ENCODE peak calls at places on chromosomes 13 and 19, in ten cellular contexts. One of them, this sample, is unnamed.

GRCh38 chr19:29526730-29527499 is 1.1 kb downstream of the VSTM2B start:
- DNase-seq in NCI-H82: no peak
- DNase-seq in hypothalamus: no peak
- DNase-seq in GM04503: no peak
- DNase-seq in astrocyte: no peak
- DNase-seq in NCI-H2081: no peak
- DNase-seq in endothelial cell: peak; percentile 18
- DNase-seq in M059J: no peak
- DNase-seq in mucosa of descending colon: no peak
- DNase-seq in left cardiac atrium: no peak
- DNase-seq in this sample: peak; percentile 22

GRCh38 chr19:28638445-28638844 is 574.5 kb downstream of the UQCRFS1 start:
- DNase-seq in GM04503: no peak
- DNase-seq in NCI-H2081: no peak
- DNase-seq in astrocyte: no peak
- DNase-seq in mucosa of descending colon: no peak
- DNase-seq in hypothalamus: no peak
- DNase-seq in endothelial cell: no peak
- DNase-seq in NCI-H82: no peak
- DNase-seq in left cardiac atrium: no peak
- DNase-seq in M059J: no peak
- DNase-seq in this sample: no peak

GRCh38 chr13:26663801-26664200 is 96.8 kb downstream of the GPR12 start:
- DNase-seq in hypothalamus: no peak
- DNase-seq in M059J: no peak
- DNase-seq in mucosa of descending colon: no peak
- DNase-seq in astrocyte: no peak
- DNase-seq in left cardiac atrium: no peak
- DNase-seq in NCI-H2081: peak; percentile 60
- DNase-seq in NCI-H82: peak; percentile 40
- DNase-seq in GM04503: no peak
- DNase-seq in endothelial cell: no peak
- DNase-seq in this sample: no peak

GRCh38 chr13:36680918-36681317 is 7.1 kb downstream of the SERTM1 start:
- DNase-seq in GM04503: no peak
- DNase-seq in mucosa of descending colon: no peak
- DNase-seq in astrocyte: peak; percentile 12
- DNase-seq in hypothalamus: no peak
- DNase-seq in NCI-H82: no peak
- DNase-seq in NCI-H2081: no peak
- DNase-seq in M059J: no peak
- DNase-seq in endothelial cell: no peak
- DNase-seq in left cardiac atrium: no peak
- DNase-seq in this sample: no peak

GRCh38 chr13:32125221-32125621 is 93.6 kb downstream of the FRY start:
- DNase-seq in M059J: peak; percentile 86
- DNase-seq in left cardiac atrium: no peak
- DNase-seq in hypothalamus: no peak
- DNase-seq in astrocyte: no peak
- DNase-seq in NCI-H2081: no peak
- DNase-seq in mucosa of descending colon: no peak
- DNase-seq in NCI-H82: no peak
- DNase-seq in GM04503: peak; percentile 31
- DNase-seq in endothelial cell: no peak
- DNase-seq in this sample: no peak

GRCh38 chr13:90185734-90186133 is 1161.8 kb upstream of the MIR17HG start:
- DNase-seq in NCI-H2081: no peak
- DNase-seq in left cardiac atrium: no peak
- DNase-seq in hypothalamus: no peak
- DNase-seq in mucosa of descending colon: no peak
- DNase-seq in GM04503: no peak
- DNase-seq in endothelial cell: no peak
- DNase-seq in astrocyte: no peak
- DNase-seq in NCI-H82: no peak
- DNase-seq in M059J: no peak
- DNase-seq in this sample: no peak

GRCh38 chr19:50419580-50420035 is 870 bp downstream of the SPIB start:
- DNase-seq in NCI-H82: no peak
- DNase-seq in hypothalamus: no peak
- DNase-seq in left cardiac atrium: no peak
- DNase-seq in mucosa of descending colon: no peak
- DNase-seq in GM04503: no peak
- DNase-seq in astrocyte: no peak
- DNase-seq in M059J: no peak
- DNase-seq in NCI-H2081: no peak
- DNase-seq in endothelial cell: no peak
- DNase-seq in this sample: no peak

GRCh38 chr19:18789883-18790565 is 1.1 kb downstream of the COMP start:
- DNase-seq in astrocyte: no peak
- DNase-seq in hypothalamus: no peak
- DNase-seq in GM04503: no peak
- DNase-seq in left cardiac atrium: no peak
- DNase-seq in endothelial cell: no peak
- DNase-seq in NCI-H2081: no peak
- DNase-seq in mucosa of descending colon: no peak
- DNase-seq in M059J: no peak
- DNase-seq in NCI-H82: peak; percentile 81
- DNase-seq in this sample: peak; percentile 78

This sample was measured in K562.